ENCODE peak calls at places on chromosomes 16 and 17, in eight cellular contexts. F is A549, X is gastrocnemius medialis, P is spleen, C is transverse colon, E is stomach, R is endothelial cell of umbilical vein, J is heart left ventricle. G is an unnamed sample.

GRCh38 chr17:921161-921560 is 58.4 kb downstream of the NXN start:
- DNase-seq in F (no peak), X (peak; percentile 18), P (peak; percentile 50), C (no peak), E (no peak), R (no peak), J (no peak), G (no peak)

GRCh38 chr16:23232806-23233205 is 50.3 kb downstream of the SCNN1G start:
- DNase-seq in F (no peak), X (no peak), P (no peak), C (peak; percentile 77), E (no peak), R (no peak), J (no peak), G (no peak)

GRCh38 chr17:82064433-82065192 is 991 bp downstream of the DUS1L start:
- DNase-seq in F (no peak), X (no peak), P (no peak), C (peak; percentile 64), E (peak; percentile 57), R (no peak), J (no peak), G (no peak)

GRCh38 chr16:25222959-25223358 is 6.2 kb downstream of the AQP8 start:
- DNase-seq in F (no peak), X (no peak), P (no peak), C (no peak), E (no peak), R (no peak), J (no peak), G (no peak)

GRCh38 chr16:56643080-56643778 is 4.8 kb downstream of the MT1A start:
- DNase-seq in F (peak; percentile 85), X (peak; percentile 27), P (peak; percentile 92), C (peak; percentile 89), E (peak; percentile 89), R (no peak), J (peak; percentile 63), G (no peak)

GRCh38 chr17:62905233-62905632 is 60.8 kb upstream of the TANC2 start:
- DNase-seq in F (no peak), X (no peak), P (no peak), C (no peak), E (no peak), R (no peak), J (no peak), G (no peak)

GRCh38 chr16:14579266-14579665 is 50.8 kb downstream of the PARN start:
- DNase-seq in F (peak; percentile 17), X (no peak), P (no peak), C (no peak), E (peak; percentile 41), R (peak; percentile 14), J (no peak), G (no peak)

GRCh38 chr16:81541314-81541713 is 96.7 kb downstream of the CMIP start:
- DNase-seq in F (no peak), X (no peak), P (no peak), C (no peak), E (no peak), R (no peak), J (no peak), G (no peak)

GRCh38 chr17:81403040-81403467 is 7.8 kb downstream of the BAHCC1 start:
- DNase-seq in F (no peak), X (no peak), P (no peak), C (no peak), E (no peak), R (no peak), J (no peak), G (no peak)

GRCh38 chr17:34622862-34623261 is 43.5 kb downstream of the TMEM132E start:
- DNase-seq in F (no peak), X (no peak), P (no peak), C (no peak), E (no peak), R (no peak), J (no peak), G (no peak)

GRCh38 chr17:62744259-62744658 is 63.9 kb downstream of the MARCHF10 start:
- DNase-seq in F (no peak), X (no peak), P (no peak), C (no peak), E (no peak), R (no peak), J (no peak), G (no peak)

GRCh38 chr16:9128346-9129342 is 37.2 kb downstream of the HAPSTR1 start:
- DNase-seq in F (no peak), X (no peak), P (no peak), C (no peak), E (no peak), R (peak; percentile 44), J (no peak), G (no peak)

GRCh38 chr16:81424761-81425160 is 19.8 kb upstream of the CMIP start:
- DNase-seq in F (peak; percentile 65), X (no peak), P (no peak), C (no peak), E (no peak), R (no peak), J (no peak), G (no peak)

GRCh38 chr17:38697061-38697820 is 7.8 kb upstream of the MLLT6 start:
- DNase-seq in F (no peak), X (no peak), P (no peak), C (no peak), E (no peak), R (no peak), J (no peak), G (no peak)

GRCh38 chr17:76017481-76018339 is 9.4 kb downstream of the EVPL start:
- DNase-seq in F (no peak), X (no peak), P (no peak), C (no peak), E (no peak), R (no peak), J (no peak), G (no peak)

GRCh38 chr16:27398894-27399853 is 2.8 kb upstream of the IL21R start:
- DNase-seq in F (no peak), X (no peak), P (peak; percentile 81), C (no peak), E (no peak), R (no peak), J (no peak), G (peak; percentile 72)

GRCh38 chr16:30526137-30526822 is at the start of gene ZNF768:
- DNase-seq in F (peak; percentile 33), X (peak; percentile 35), P (peak; percentile 95), C (peak; percentile 46), E (no peak), R (peak; percentile 27), J (peak; percentile 46), G (no peak)

GRCh38 chr16:51938861-51939260 is 608.1 kb downstream of the TOX3 start:
- DNase-seq in F (no peak), X (no peak), P (no peak), C (no peak), E (no peak), R (no peak), J (no peak), G (no peak)

GRCh38 chr16:52283018-52283417 is 263.9 kb downstream of the TOX3 start:
- DNase-seq in F (no peak), X (no peak), P (no peak), C (no peak), E (no peak), R (no peak), J (no peak), G (no peak)

GRCh38 chr17:64128787-64129514 is 993 bp downstream of the ERN1 start:
- DNase-seq in F (peak; percentile 51), X (no peak), P (no peak), C (peak; percentile 62), E (peak; percentile 53), R (peak; percentile 62), J (no peak), G (no peak)

GRCh38 chr16:88596477-88596876 is 26.3 kb downstream of the ZC3H18 start:
- DNase-seq in F (no peak), X (no peak), P (no peak), C (no peak), E (no peak), R (no peak), J (no peak), G (no peak)

GRCh38 chr17:28227278-28228108 is 91.5 kb upstream of the TMEM97 start:
- DNase-seq in F (peak; percentile 93), X (no peak), P (peak; percentile 75), C (peak; percentile 81), E (peak; percentile 87), R (no peak), J (no peak), G (no peak)

GRCh38 chr17:51056813-51057510 is 63.7 kb downstream of the SPAG9 start:
- DNase-seq in F (peak; percentile 71), X (peak; percentile 14), P (no peak), C (no peak), E (no peak), R (peak; percentile 84), J (no peak), G (no peak)

GRCh38 chr16:69831212-69832123 is 69.3 kb downstream of the WWP2 start:
- DNase-seq in F (peak; percentile 40), X (no peak), P (no peak), C (no peak), E (no peak), R (peak; percentile 66), J (no peak), G (no peak)

GRCh38 chr16:77143364-77143763 is 47.6 kb upstream of the MON1B start:
- DNase-seq in F (no peak), X (no peak), P (no peak), C (no peak), E (no peak), R (no peak), J (no peak), G (peak; percentile 68)

GRCh38 chr16:89764711-89765201 is 43.4 kb downstream of the ZNF276 start:
- DNase-seq in F (no peak), X (peak; percentile 18), P (peak; percentile 88), C (peak; percentile 85), E (peak; percentile 86), R (no peak), J (peak; percentile 27), G (peak; percentile 93)

GRCh38 chr17:64718058-64718457 is 56.0 kb upstream of the SMURF2 start:
- DNase-seq in F (no peak), X (no peak), P (no peak), C (no peak), E (no peak), R (no peak), J (no peak), G (no peak)

GRCh38 chr17:41634639-41635038 is 10.3 kb upstream of the KRT17 start:
- DNase-seq in F (no peak), X (no peak), P (no peak), C (no peak), E (no peak), R (no peak), J (no peak), G (no peak)
- H3K4me1 ChIP-seq in F (no peaks in the 10 kb centered on the region), X (no peaks in the 10 kb centered on the region), P (peaks cover 16% of the 10 kb centered on the region), C (no peaks in the 10 kb centered on the region), E (peaks cover 13% of the 10 kb centered on the region), R (no peaks in the 10 kb centered on the region), J (peaks cover 13% of the 10 kb centered on the region), G (peaks cover 8% of the 10 kb centered on the region)

GRCh38 chr17:45828171-45829133 is 16.2 kb upstream of the SPPL2C start:
- DNase-seq in F (no peak), X (no peak), P (no peak), C (no peak), E (no peak), R (no peak), J (no peak), G (no peak)
- TF ChIP-seq CTCF in F (no peak), X (no peak), P (no peak), C (no peak), E (no peak), R (no peak), J (no peak), G (no peak)

GRCh38 chr17:55730808-55731207 is 8.1 kb upstream of the TMEM100 start:
- DNase-seq in F (no peak), X (no peak), P (no peak), C (no peak), E (no peak), R (peak; percentile 15), J (no peak), G (no peak)
- TF ChIP-seq POLR2A in F (no peak), X (no peak), P (no peak), C (no peak), E (no peak), R (no peak), J (no peak), G (no peak)

GRCh38 chr16:84612686-84613085 is 5.2 kb downstream of the COTL1 start:
- DNase-seq in F (no peak), X (no peak), P (no peak), C (no peak), E (no peak), R (no peak), J (no peak), G (no peak)
- H3K4me1 ChIP-seq in F (peaks cover 28% of the 10 kb centered on the region), X (peaks cover 12% of the 10 kb centered on the region), P (peaks cover 98% of the 10 kb centered on the region), C (peaks cover 20% of the 10 kb centered on the region), E (peaks cover 67% of the 10 kb centered on the region), R (peaks cover 24% of the 10 kb centered on the region), J (peaks cover 26% of the 10 kb centered on the region), G (peaks cover 60% of the 10 kb centered on the region)

G was measured in esophagus muscularis mucosa.